ENCODE peak calls at places on chromosomes 11 and 22, in ten cellular contexts. One of them, this sample, is unnamed.

GRCh38 chr11:12467610-12468009 is 90.2 kb downstream of the PARVA start:
- DNase-seq in transverse colon: no peak
- DNase-seq in fibroblast of lung: no peak
- DNase-seq in colonic mucosa: no peak
- DNase-seq in right lobe of liver: no peak
- DNase-seq in IMR-90: no peak
- DNase-seq in aorta: no peak
- DNase-seq in HCT116: no peak
- DNase-seq in PC-9: no peak
- DNase-seq in neural progenitor cell: no peak
- DNase-seq in this sample: no peak

GRCh38 chr11:131217313-131218297 is 152.8 kb upstream of the NTM start:
- DNase-seq in PC-9: no peak
- DNase-seq in colonic mucosa: no peak
- DNase-seq in IMR-90: peak; percentile 21
- DNase-seq in neural progenitor cell: no peak
- DNase-seq in transverse colon: no peak
- DNase-seq in fibroblast of lung: peak; percentile 11
- DNase-seq in right lobe of liver: no peak
- DNase-seq in HCT116: no peak
- DNase-seq in aorta: no peak
- DNase-seq in this sample: peak; percentile 15

GRCh38 chr22:48310740-48311139 is 1516.9 kb downstream of the BRD1 start:
- DNase-seq in transverse colon: no peak
- DNase-seq in fibroblast of lung: no peak
- DNase-seq in IMR-90: no peak
- DNase-seq in colonic mucosa: peak; percentile 6
- DNase-seq in neural progenitor cell: no peak
- DNase-seq in HCT116: no peak
- DNase-seq in aorta: no peak
- DNase-seq in PC-9: no peak
- DNase-seq in right lobe of liver: peak; percentile 33
- DNase-seq in this sample: no peak

GRCh38 chr11:17238377-17238776 is 30.6 kb upstream of the PIK3C2A start:
- DNase-seq in fibroblast of lung: no peak
- DNase-seq in right lobe of liver: no peak
- DNase-seq in neural progenitor cell: no peak
- DNase-seq in IMR-90: no peak
- DNase-seq in transverse colon: no peak
- DNase-seq in colonic mucosa: no peak
- DNase-seq in PC-9: peak; percentile 83
- DNase-seq in aorta: no peak
- DNase-seq in HCT116: no peak
- DNase-seq in this sample: no peak

GRCh38 chr11:99268895-99269294 is 248.1 kb downstream of the CNTN5 start:
- DNase-seq in PC-9: no peak
- DNase-seq in transverse colon: no peak
- DNase-seq in HCT116: no peak
- DNase-seq in neural progenitor cell: no peak
- DNase-seq in fibroblast of lung: no peak
- DNase-seq in aorta: no peak
- DNase-seq in IMR-90: no peak
- DNase-seq in colonic mucosa: no peak
- DNase-seq in right lobe of liver: no peak
- DNase-seq in this sample: peak; percentile 13

GRCh38 chr11:36056160-36056751 is 112.4 kb downstream of the LDLRAD3 start:
- DNase-seq in transverse colon: no peak
- DNase-seq in IMR-90: peak; percentile 40
- DNase-seq in neural progenitor cell: peak; percentile 66
- DNase-seq in right lobe of liver: no peak
- DNase-seq in aorta: no peak
- DNase-seq in fibroblast of lung: peak; percentile 55
- DNase-seq in PC-9: peak; percentile 42
- DNase-seq in HCT116: no peak
- DNase-seq in colonic mucosa: peak; percentile 22
- DNase-seq in this sample: peak; percentile 22

GRCh38 chr11:86160546-86161149 is 83.9 kb upstream of the EED start:
- DNase-seq in neural progenitor cell: no peak
- DNase-seq in aorta: no peak
- DNase-seq in IMR-90: peak; percentile 50
- DNase-seq in right lobe of liver: no peak
- DNase-seq in fibroblast of lung: no peak
- DNase-seq in HCT116: no peak
- DNase-seq in transverse colon: no peak
- DNase-seq in colonic mucosa: no peak
- DNase-seq in PC-9: peak; percentile 98
- DNase-seq in this sample: peak; percentile 35

GRCh38 chr11:40188848-40189247 is 1270.6 kb downstream of the LRRC4C start:
- DNase-seq in aorta: no peak
- DNase-seq in IMR-90: no peak
- DNase-seq in HCT116: no peak
- DNase-seq in colonic mucosa: no peak
- DNase-seq in PC-9: no peak
- DNase-seq in fibroblast of lung: no peak
- DNase-seq in transverse colon: no peak
- DNase-seq in neural progenitor cell: no peak
- DNase-seq in right lobe of liver: no peak
- DNase-seq in this sample: no peak

GRCh38 chr11:133545199-133545709 is 13.0 kb upstream of the OPCML start:
- DNase-seq in IMR-90: no peak
- DNase-seq in fibroblast of lung: no peak
- DNase-seq in transverse colon: no peak
- DNase-seq in right lobe of liver: no peak
- DNase-seq in neural progenitor cell: no peak
- DNase-seq in PC-9: no peak
- DNase-seq in HCT116: no peak
- DNase-seq in colonic mucosa: no peak
- DNase-seq in aorta: no peak
- DNase-seq in this sample: no peak

GRCh38 chr22:36194385-36194784 is 7.2 kb downstream of the APOL4 start:
- DNase-seq in IMR-90: no peak
- DNase-seq in colonic mucosa: no peak
- DNase-seq in neural progenitor cell: no peak
- DNase-seq in transverse colon: no peak
- DNase-seq in PC-9: no peak
- DNase-seq in aorta: no peak
- DNase-seq in right lobe of liver: no peak
- DNase-seq in HCT116: no peak
- DNase-seq in fibroblast of lung: no peak
- DNase-seq in this sample: no peak

GRCh38 chr22:27983361-27983791 is 64.3 kb upstream of the PITPNB start:
- DNase-seq in colonic mucosa: no peak
- DNase-seq in aorta: no peak
- DNase-seq in neural progenitor cell: no peak
- DNase-seq in HCT116: no peak
- DNase-seq in transverse colon: no peak
- DNase-seq in PC-9: no peak
- DNase-seq in IMR-90: no peak
- DNase-seq in right lobe of liver: peak; percentile 31
- DNase-seq in fibroblast of lung: no peak
- DNase-seq in this sample: no peak

GRCh38 chr22:27982630-27983180 is 63.6 kb upstream of the PITPNB start:
- DNase-seq in right lobe of liver: no peak
- DNase-seq in neural progenitor cell: no peak
- DNase-seq in aorta: no peak
- DNase-seq in IMR-90: no peak
- DNase-seq in transverse colon: no peak
- DNase-seq in fibroblast of lung: no peak
- DNase-seq in HCT116: no peak
- DNase-seq in colonic mucosa: no peak
- DNase-seq in PC-9: no peak
- DNase-seq in this sample: no peak

GRCh38 chr22:27984723-27985122 is 65.7 kb upstream of the PITPNB start:
- DNase-seq in fibroblast of lung: no peak
- DNase-seq in HCT116: no peak
- DNase-seq in right lobe of liver: peak; percentile 50
- DNase-seq in PC-9: no peak
- DNase-seq in transverse colon: no peak
- DNase-seq in IMR-90: no peak
- DNase-seq in colonic mucosa: no peak
- DNase-seq in aorta: no peak
- DNase-seq in neural progenitor cell: no peak
- DNase-seq in this sample: no peak

GRCh38 chr22:27985323-27986275 is 66.5 kb upstream of the PITPNB start:
- DNase-seq in HCT116: no peak
- DNase-seq in PC-9: no peak
- DNase-seq in neural progenitor cell: no peak
- DNase-seq in aorta: no peak
- DNase-seq in fibroblast of lung: no peak
- DNase-seq in transverse colon: no peak
- DNase-seq in IMR-90: no peak
- DNase-seq in right lobe of liver: peak; percentile 33
- DNase-seq in colonic mucosa: no peak
- DNase-seq in this sample: no peak

GRCh38 chr22:27984001-27984695 is 65.1 kb upstream of the PITPNB start:
- DNase-seq in right lobe of liver: peak; percentile 40
- DNase-seq in neural progenitor cell: no peak
- DNase-seq in HCT116: no peak
- DNase-seq in transverse colon: no peak
- DNase-seq in fibroblast of lung: no peak
- DNase-seq in aorta: no peak
- DNase-seq in PC-9: no peak
- DNase-seq in IMR-90: no peak
- DNase-seq in colonic mucosa: no peak
- DNase-seq in this sample: no peak
- H3K4me3 ChIP-seq in right lobe of liver: no peak overlapping the region
- H3K4me3 ChIP-seq in neural progenitor cell: no peak overlapping the region
- H3K4me3 ChIP-seq in HCT116: no peak overlapping the region
- H3K4me3 ChIP-seq in transverse colon: no peak overlapping the region
- H3K4me3 ChIP-seq in fibroblast of lung: no peak overlapping the region
- H3K4me3 ChIP-seq in aorta: no peak overlapping the region
- H3K4me3 ChIP-seq in PC-9: no peak overlapping the region
- H3K4me3 ChIP-seq in IMR-90: no peak overlapping the region
- H3K4me3 ChIP-seq in colonic mucosa: no peak overlapping the region
- H3K4me3 ChIP-seq in this sample: no peak overlapping the region

DNA sequence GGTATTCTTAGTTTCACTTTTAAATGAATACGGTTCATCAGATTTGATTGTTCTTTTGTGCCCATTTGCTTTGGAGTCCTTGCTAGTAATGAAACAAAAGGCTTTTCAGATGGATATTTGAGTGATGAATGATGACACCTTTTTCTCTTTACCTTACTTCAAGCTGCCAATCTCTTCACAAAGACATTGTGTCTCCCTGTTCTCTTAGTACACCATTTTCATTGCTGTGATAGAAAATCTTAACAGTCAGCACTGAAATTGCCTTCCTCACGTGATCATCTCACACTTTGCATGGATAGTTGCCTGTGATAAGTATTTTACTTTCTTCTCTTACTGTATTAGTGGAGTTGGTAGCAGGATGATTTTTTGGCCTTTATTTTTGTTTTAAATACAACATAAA is 396.6 kb downstream of the NELL1 start:
- DNase-seq in aorta: no peak
- DNase-seq in colonic mucosa: no peak
- DNase-seq in neural progenitor cell: no peak
- DNase-seq in transverse colon: no peak
- DNase-seq in right lobe of liver: no peak
- DNase-seq in PC-9: no peak
- DNase-seq in HCT116: no peak
- DNase-seq in IMR-90: no peak
- DNase-seq in fibroblast of lung: no peak
- DNase-seq in this sample: no peak
- H3K4me1 ChIP-seq in aorta: no peaks in the 10 kb centered on the region
- H3K4me1 ChIP-seq in colonic mucosa: no peaks in the 10 kb centered on the region
- H3K4me1 ChIP-seq in neural progenitor cell: peaks cover 31% of the 10 kb centered on the region
- H3K4me1 ChIP-seq in transverse colon: no peaks in the 10 kb centered on the region
- H3K4me1 ChIP-seq in right lobe of liver: no peaks in the 10 kb centered on the region
- H3K4me1 ChIP-seq in PC-9: no peaks in the 10 kb centered on the region
- H3K4me1 ChIP-seq in HCT116: no peaks in the 10 kb centered on the region
- H3K4me1 ChIP-seq in IMR-90: no peaks in the 10 kb centered on the region
- H3K4me1 ChIP-seq in fibroblast of lung: no peaks in the 10 kb centered on the region
- H3K4me1 ChIP-seq in this sample: no peaks in the 10 kb centered on the region

DNA sequence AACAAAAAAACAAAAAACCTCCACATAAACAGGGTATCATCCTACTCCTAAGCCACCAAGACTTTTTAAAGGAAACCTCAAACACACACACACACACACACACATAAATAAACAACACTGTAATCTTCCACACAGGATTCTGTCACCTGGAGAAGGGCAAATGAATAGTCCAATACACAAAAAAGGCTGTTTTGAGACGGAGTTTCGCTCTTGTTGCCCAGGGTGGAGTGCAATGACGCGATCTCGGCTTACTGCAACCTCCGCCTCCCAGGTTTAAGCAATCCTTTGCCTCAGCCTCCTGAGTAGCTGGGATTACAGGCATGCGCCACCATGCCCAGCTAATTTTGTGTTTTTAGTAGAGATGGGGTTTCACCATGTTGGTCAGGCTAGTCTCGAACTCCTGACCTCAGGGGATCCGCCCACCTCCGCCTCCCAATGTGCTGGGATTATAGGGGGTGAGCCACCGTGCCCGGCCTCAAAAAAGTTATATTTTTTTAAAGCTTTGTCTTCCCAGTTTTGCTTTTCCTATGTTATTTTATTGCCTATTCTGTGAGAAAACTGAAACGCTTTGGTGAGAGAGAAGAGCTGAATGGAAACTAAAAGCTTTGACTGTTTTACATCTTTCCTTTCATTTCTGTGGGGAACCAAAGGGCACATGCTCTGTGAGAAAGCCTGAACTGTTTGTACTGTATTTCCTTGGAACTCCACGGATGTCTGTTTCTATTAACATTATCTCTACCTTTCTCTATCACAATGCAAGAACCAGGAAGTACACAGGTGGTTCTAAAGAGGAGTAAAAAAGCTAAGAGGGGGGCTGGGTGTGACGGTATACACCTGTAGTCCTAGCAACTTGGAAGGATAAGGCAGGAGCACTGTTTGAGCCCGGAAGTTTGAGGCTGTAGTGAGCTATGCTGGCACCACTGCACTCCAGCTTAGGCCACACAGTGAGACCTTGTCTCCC is 44.1 kb downstream of the CELF1 start:
- DNase-seq in right lobe of liver: no peak
- DNase-seq in PC-9: no peak
- DNase-seq in HCT116: no peak
- DNase-seq in aorta: no peak
- DNase-seq in transverse colon: peak; percentile 51
- DNase-seq in neural progenitor cell: no peak
- DNase-seq in colonic mucosa: peak; percentile 58
- DNase-seq in IMR-90: no peak
- DNase-seq in fibroblast of lung: no peak
- DNase-seq in this sample: no peak
- H3K4me3 ChIP-seq in right lobe of liver: no peak overlapping the region
- H3K4me3 ChIP-seq in PC-9: no peak overlapping the region
- H3K4me3 ChIP-seq in HCT116: no peak overlapping the region
- H3K4me3 ChIP-seq in aorta: no peak overlapping the region
- H3K4me3 ChIP-seq in transverse colon: no peak overlapping the region
- H3K4me3 ChIP-seq in neural progenitor cell: no peak overlapping the region
- H3K4me3 ChIP-seq in colonic mucosa: no peak overlapping the region
- H3K4me3 ChIP-seq in IMR-90: no peak overlapping the region
- H3K4me3 ChIP-seq in fibroblast of lung: no peak overlapping the region
- H3K4me3 ChIP-seq in this sample: no peak overlapping the region

DNA sequence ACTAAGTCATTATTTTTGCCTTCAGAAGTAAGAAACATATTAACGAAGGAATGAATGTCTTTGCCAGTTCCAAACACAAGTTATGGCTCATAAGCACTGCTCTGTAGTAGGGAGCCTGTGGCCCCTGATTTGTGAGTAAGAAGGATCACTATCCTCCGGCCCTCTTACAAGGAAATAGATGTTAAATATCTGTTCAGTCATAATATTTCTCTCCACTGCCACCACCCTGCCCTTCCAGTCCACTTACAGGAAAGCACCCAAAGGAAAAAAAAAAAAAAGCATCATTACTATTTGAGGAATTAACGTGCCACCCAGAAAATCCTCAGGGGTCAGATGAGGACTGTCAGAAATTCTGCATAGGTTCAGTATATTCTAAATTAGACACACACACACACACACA is 123.4 kb downstream of the ETS1 start:
- DNase-seq in IMR-90: peak; percentile 43
- DNase-seq in aorta: no peak
- DNase-seq in PC-9: no peak
- DNase-seq in transverse colon: no peak
- DNase-seq in neural progenitor cell: no peak
- DNase-seq in colonic mucosa: no peak
- DNase-seq in HCT116: no peak
- DNase-seq in fibroblast of lung: no peak
- DNase-seq in right lobe of liver: no peak
- DNase-seq in this sample: no peak
- H3K4me1 ChIP-seq in IMR-90: peaks cover 21% of the 10 kb centered on the region
- H3K4me1 ChIP-seq in aorta: peaks cover 14% of the 10 kb centered on the region
- H3K4me1 ChIP-seq in PC-9: peaks cover 18% of the 10 kb centered on the region
- H3K4me1 ChIP-seq in transverse colon: peaks cover 56% of the 10 kb centered on the region
- H3K4me1 ChIP-seq in neural progenitor cell: peaks cover 9% of the 10 kb centered on the region
- H3K4me1 ChIP-seq in colonic mucosa: peaks cover 6% of the 10 kb centered on the region
- H3K4me1 ChIP-seq in HCT116: peaks cover 12% of the 10 kb centered on the region
- H3K4me1 ChIP-seq in fibroblast of lung: peaks cover 42% of the 10 kb centered on the region
- H3K4me1 ChIP-seq in right lobe of liver: no peaks in the 10 kb centered on the region
- H3K4me1 ChIP-seq in this sample: peaks cover 31% of the 10 kb centered on the region

This sample was measured in adipocyte.